ENCODE peak calls at places on chromosomes 3 and 15, in four cellular contexts. Q is progenitor cell of endocrine pancreas; H is stimulated activated CD4-positive, alpha-beta T cell treated with anti-CD3 and anti-CD28 coated beads, Interleukin-15, amount 100 ng/mL, for 1 hour; D is LoVo. J is an unnamed sample.

GRCh38 chr3:49826016-49826415 is 12.3 kb upstream of the UBA7 start:
- DNase-seq in Q (no peak), H (no peak), D (no peak), J (no peak)

GRCh38 chr3:37624276-37624675 is 237.4 kb upstream of the CTDSPL start:
- DNase-seq in Q (no peak), H (no peak), D (no peak), J (no peak)

GRCh38 chr3:42262525-42262924 is 3.5 kb downstream of the CCK start:
- DNase-seq in Q (no peak), H (no peak), D (no peak), J (no peak)

GRCh38 chr3:105232536-105232935 is 134.2 kb upstream of the ALCAM start:
- DNase-seq in Q (no peak), H (no peak), D (no peak), J (no peak)

GRCh38 chr3:135784557-135784956 is 181.0 kb upstream of the PPP2R3A start:
- DNase-seq in Q (no peak), H (no peak), D (no peak), J (peak)

GRCh38 chr3:190519886-190520285 is 6.0 kb downstream of the IL1RAP start:
- DNase-seq in Q (no peak), H (no peak), D (no peak), J (no peak)

GRCh38 chr3:46986782-46987484 is 7.5 kb downstream of the NBEAL2 start:
- DNase-seq in Q (no peak), H (no peak), D (no peak), J (no peak)

GRCh38 chr15:99421172-99421656 is 144.6 kb upstream of the MEF2A start:
- DNase-seq in Q (no peak), H (no peak), D (no peak), J (no peak)